ENCODE peak calls at places on chromosomes 16 and 17, in seven cellular contexts. One of them, this sample, is unnamed.
A peak's percentile ranks its signal among the peaks of the same experiment; 100 is the strongest.

GRCh38 chr17:31318298-31319190 is 2.9 kb downstream of the EVI2A start:
- DNase-seq in left ventricle myocardium inferior: peak; percentile 40
- DNase-seq in fibroblast of lung: peak; percentile 93
- DNase-seq in transverse colon: peak; percentile 46
- DNase-seq in prostate gland: no peak
- DNase-seq in A673: no peak
- DNase-seq in OCI-LY7: peak; percentile 87
- DNase-seq in this sample: peak; percentile 73

GRCh38 chr17:55303701-55304145 is 39.0 kb downstream of the HLF start:
- DNase-seq in fibroblast of lung: peak; percentile 22
- DNase-seq in A673: no peak
- DNase-seq in transverse colon: no peak
- DNase-seq in prostate gland: no peak
- DNase-seq in OCI-LY7: no peak
- DNase-seq in left ventricle myocardium inferior: no peak
- DNase-seq in this sample: no peak

GRCh38 chr16:81774348-81774747 is 4.7 kb upstream of the PLCG2 start:
- DNase-seq in transverse colon: no peak
- DNase-seq in A673: no peak
- DNase-seq in OCI-LY7: peak; percentile 84
- DNase-seq in left ventricle myocardium inferior: no peak
- DNase-seq in prostate gland: no peak
- DNase-seq in fibroblast of lung: no peak
- DNase-seq in this sample: no peak

GRCh38 chr17:72119963-72120877 is 600 bp upstream of the SOX9 start:
- DNase-seq in OCI-LY7: no peak
- DNase-seq in fibroblast of lung: peak; percentile 87
- DNase-seq in A673: peak; percentile 83
- DNase-seq in transverse colon: peak; percentile 53
- DNase-seq in left ventricle myocardium inferior: peak; percentile 50
- DNase-seq in prostate gland: peak; percentile 46
- DNase-seq in this sample: no peak

GRCh38 chr16:49514391-49514980 is 140.9 kb downstream of the C16orf78 start:
- DNase-seq in fibroblast of lung: no peak
- DNase-seq in transverse colon: no peak
- DNase-seq in OCI-LY7: no peak
- DNase-seq in prostate gland: no peak
- DNase-seq in left ventricle myocardium inferior: no peak
- DNase-seq in A673: peak; percentile 55
- DNase-seq in this sample: no peak

GRCh38 chr17:16052486-16052885 is 52.9 kb downstream of the TTC19 start:
- DNase-seq in A673: no peak
- DNase-seq in left ventricle myocardium inferior: no peak
- DNase-seq in prostate gland: no peak
- DNase-seq in OCI-LY7: no peak
- DNase-seq in transverse colon: no peak
- DNase-seq in fibroblast of lung: peak; percentile 46
- DNase-seq in this sample: no peak

GRCh38 chr17:17191346-17191792 is 14.8 kb downstream of the PLD6 start:
- DNase-seq in fibroblast of lung: peak; percentile 95
- DNase-seq in OCI-LY7: no peak
- DNase-seq in transverse colon: no peak
- DNase-seq in A673: no peak
- DNase-seq in prostate gland: no peak
- DNase-seq in left ventricle myocardium inferior: peak; percentile 69
- DNase-seq in this sample: no peak

GRCh38 chr17:48499248-48499647 is 31.6 kb downstream of the HOXB1 start:
- DNase-seq in fibroblast of lung: peak; percentile 51
- DNase-seq in transverse colon: no peak
- DNase-seq in left ventricle myocardium inferior: no peak
- DNase-seq in OCI-LY7: no peak
- DNase-seq in A673: no peak
- DNase-seq in prostate gland: no peak
- DNase-seq in this sample: no peak

GRCh38 chr16:82070656-82071369 is 35.8 kb downstream of the HSD17B2 start:
- DNase-seq in transverse colon: no peak
- DNase-seq in fibroblast of lung: peak; percentile 88
- DNase-seq in OCI-LY7: no peak
- DNase-seq in A673: no peak
- DNase-seq in left ventricle myocardium inferior: no peak
- DNase-seq in prostate gland: no peak
- DNase-seq in this sample: no peak

GRCh38 chr17:39618252-39618913 is 8.4 kb upstream of the PPP1R1B start:
- DNase-seq in left ventricle myocardium inferior: no peak
- DNase-seq in OCI-LY7: peak; percentile 21
- DNase-seq in A673: no peak
- DNase-seq in fibroblast of lung: no peak
- DNase-seq in transverse colon: peak; percentile 34
- DNase-seq in prostate gland: no peak
- DNase-seq in this sample: no peak

GRCh38 chr17:56424543-56425044 is 168.9 kb upstream of the NOG start:
- DNase-seq in transverse colon: no peak
- DNase-seq in A673: no peak
- DNase-seq in fibroblast of lung: no peak
- DNase-seq in left ventricle myocardium inferior: no peak
- DNase-seq in prostate gland: no peak
- DNase-seq in OCI-LY7: no peak
- DNase-seq in this sample: no peak

GRCh38 chr16:4110680-4111079 is 5.6 kb downstream of the ADCY9 start:
- DNase-seq in A673: no peak
- DNase-seq in OCI-LY7: no peak
- DNase-seq in fibroblast of lung: no peak
- DNase-seq in prostate gland: no peak
- DNase-seq in left ventricle myocardium inferior: no peak
- DNase-seq in transverse colon: peak; percentile 81
- DNase-seq in this sample: no peak

GRCh38 chr16:83994087-83994486 is 26.0 kb downstream of the NECAB2 start:
- DNase-seq in transverse colon: no peak
- DNase-seq in A673: no peak
- DNase-seq in OCI-LY7: no peak
- DNase-seq in left ventricle myocardium inferior: no peak
- DNase-seq in prostate gland: no peak
- DNase-seq in fibroblast of lung: peak; percentile 86
- DNase-seq in this sample: no peak

GRCh38 chr17:74126179-74126900 is 77.1 kb upstream of the RPL38 start:
- DNase-seq in fibroblast of lung: no peak
- DNase-seq in A673: no peak
- DNase-seq in left ventricle myocardium inferior: no peak
- DNase-seq in prostate gland: no peak
- DNase-seq in transverse colon: peak; percentile 40
- DNase-seq in OCI-LY7: no peak
- DNase-seq in this sample: no peak

GRCh38 chr17:63696381-63696961 is 3.5 kb downstream of the LIMD2 start:
- DNase-seq in fibroblast of lung: no peak
- DNase-seq in transverse colon: peak; percentile 28
- DNase-seq in A673: peak; percentile 39
- DNase-seq in left ventricle myocardium inferior: no peak
- DNase-seq in OCI-LY7: peak; percentile 84
- DNase-seq in prostate gland: no peak
- DNase-seq in this sample: no peak

GRCh38 chr17:63694229-63694973 is 5.5 kb downstream of the LIMD2 start:
- DNase-seq in OCI-LY7: peak; percentile 37
- DNase-seq in left ventricle myocardium inferior: no peak
- DNase-seq in fibroblast of lung: no peak
- DNase-seq in transverse colon: no peak
- DNase-seq in A673: peak; percentile 75
- DNase-seq in prostate gland: no peak
- DNase-seq in this sample: no peak

GRCh38 chr17:63694974-63695773 is 4.8 kb downstream of the LIMD2 start:
- DNase-seq in prostate gland: no peak
- DNase-seq in fibroblast of lung: no peak
- DNase-seq in OCI-LY7: peak; percentile 32
- DNase-seq in A673: no peak
- DNase-seq in left ventricle myocardium inferior: no peak
- DNase-seq in transverse colon: no peak
- DNase-seq in this sample: no peak

GRCh38 chr17:63697341-63698286 is 2.3 kb downstream of the LIMD2 start:
- DNase-seq in OCI-LY7: peak; percentile 91
- DNase-seq in prostate gland: no peak
- DNase-seq in left ventricle myocardium inferior: peak; percentile 54
- DNase-seq in A673: peak; percentile 63
- DNase-seq in transverse colon: peak; percentile 83
- DNase-seq in fibroblast of lung: no peak
- DNase-seq in this sample: no peak

GRCh38 chr17:63695889-63696288 is 4.0 kb downstream of the LIMD2 start:
- DNase-seq in left ventricle myocardium inferior: no peak
- DNase-seq in transverse colon: no peak
- DNase-seq in fibroblast of lung: no peak
- DNase-seq in prostate gland: no peak
- DNase-seq in OCI-LY7: no peak
- DNase-seq in A673: no peak
- DNase-seq in this sample: no peak
- H3K4me3 ChIP-seq in left ventricle myocardium inferior: no peak overlapping the region
- H3K4me3 ChIP-seq in transverse colon: no peak overlapping the region
- H3K4me3 ChIP-seq in fibroblast of lung: no peak overlapping the region
- H3K4me3 ChIP-seq in prostate gland: no peak overlapping the region
- H3K4me3 ChIP-seq in OCI-LY7: no peak overlapping the region
- H3K4me3 ChIP-seq in A673: no peak overlapping the region
- H3K4me3 ChIP-seq in this sample: no peak overlapping the region

GRCh38 chr17:7018331-7018964 is 4.4 kb upstream of the BCL6B start:
- DNase-seq in left ventricle myocardium inferior: no peak
- DNase-seq in prostate gland: no peak
- DNase-seq in fibroblast of lung: no peak
- DNase-seq in A673: no peak
- DNase-seq in transverse colon: peak; percentile 34
- DNase-seq in OCI-LY7: no peak
- DNase-seq in this sample: peak; percentile 83
- H3K4me1 ChIP-seq in left ventricle myocardium inferior: peaks cover 92% of the 10 kb centered on the region
- H3K4me1 ChIP-seq in prostate gland: peaks cover 15% of the 10 kb centered on the region
- H3K4me1 ChIP-seq in fibroblast of lung: peaks cover 15% of the 10 kb centered on the region
- H3K4me1 ChIP-seq in A673: peaks cover 22% of the 10 kb centered on the region
- H3K4me1 ChIP-seq in transverse colon: peaks cover 44% of the 10 kb centered on the region
- H3K4me1 ChIP-seq in OCI-LY7: peaks cover 21% of the 10 kb centered on the region
- H3K4me1 ChIP-seq in this sample: peaks cover 14% of the 10 kb centered on the region

GRCh38 chr17:75152523-75152922 is 1.8 kb downstream of the JPT1 start:
- DNase-seq in prostate gland: no peak
- DNase-seq in fibroblast of lung: no peak
- DNase-seq in transverse colon: no peak
- DNase-seq in left ventricle myocardium inferior: no peak
- DNase-seq in OCI-LY7: no peak
- DNase-seq in A673: no peak
- DNase-seq in this sample: no peak

GRCh38 chr17:75146597-75146996 is 7.7 kb downstream of the JPT1 start:
- DNase-seq in transverse colon: no peak
- DNase-seq in left ventricle myocardium inferior: no peak
- DNase-seq in fibroblast of lung: peak; percentile 64
- DNase-seq in prostate gland: no peak
- DNase-seq in A673: no peak
- DNase-seq in OCI-LY7: no peak
- DNase-seq in this sample: no peak

GRCh38 chr17:75151893-75152292 is 2.4 kb downstream of the JPT1 start:
- DNase-seq in left ventricle myocardium inferior: no peak
- DNase-seq in OCI-LY7: peak; percentile 48
- DNase-seq in fibroblast of lung: peak; percentile 53
- DNase-seq in prostate gland: no peak
- DNase-seq in A673: peak; percentile 51
- DNase-seq in transverse colon: no peak
- DNase-seq in this sample: no peak

GRCh38 chr17:75144816-75145511 is 9.3 kb downstream of the JPT1 start:
- DNase-seq in A673: no peak
- DNase-seq in left ventricle myocardium inferior: no peak
- DNase-seq in fibroblast of lung: no peak
- DNase-seq in prostate gland: no peak
- DNase-seq in OCI-LY7: no peak
- DNase-seq in transverse colon: peak; percentile 7
- DNase-seq in this sample: no peak

DNA sequence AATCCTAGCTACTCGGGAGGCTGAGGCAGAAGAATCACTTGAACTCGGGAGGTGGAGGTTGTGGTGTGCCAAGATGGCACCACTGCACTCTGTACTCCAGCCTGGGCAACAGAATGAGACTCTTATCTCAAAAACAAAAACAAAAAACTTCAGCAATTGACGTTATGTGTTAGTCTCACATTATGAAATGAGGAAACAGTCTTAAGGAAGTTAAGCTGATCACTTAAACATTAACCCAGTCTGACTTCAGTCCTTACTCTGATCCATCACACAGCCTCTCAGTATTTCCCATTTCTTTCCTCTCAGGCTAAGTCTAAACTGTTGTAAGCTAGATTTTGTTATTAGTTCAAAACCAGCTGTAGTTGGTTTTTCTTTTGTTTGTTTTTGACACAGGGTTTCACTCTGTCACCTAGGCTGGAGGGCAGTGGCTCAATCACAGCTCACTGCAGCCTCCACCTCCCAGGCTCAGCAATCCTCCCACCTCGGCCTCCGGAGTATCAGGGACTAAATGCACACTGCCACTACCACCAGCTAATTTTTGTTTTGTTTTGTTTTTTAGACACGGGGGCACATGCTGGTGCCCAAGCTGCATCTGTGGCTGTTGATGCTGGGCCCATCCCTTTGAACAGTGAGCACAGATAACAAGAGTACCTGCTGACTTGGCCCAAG is 6.3 kb downstream of the JPT1 start:
- DNase-seq in A673: no peak
- DNase-seq in fibroblast of lung: no peak
- DNase-seq in transverse colon: peak; percentile 23
- DNase-seq in OCI-LY7: no peak
- DNase-seq in prostate gland: no peak
- DNase-seq in left ventricle myocardium inferior: no peak
- DNase-seq in this sample: no peak
- H3K4me3 ChIP-seq in A673: no peak overlapping the region
- H3K4me3 ChIP-seq in fibroblast of lung: no peak overlapping the region
- H3K4me3 ChIP-seq in transverse colon: no peak overlapping the region
- H3K4me3 ChIP-seq in OCI-LY7: no peak overlapping the region
- H3K4me3 ChIP-seq in prostate gland: no peak overlapping the region
- H3K4me3 ChIP-seq in left ventricle myocardium inferior: no peak overlapping the region
- H3K4me3 ChIP-seq in this sample: no peak overlapping the region

GRCh38 chr16:11619327-11619851 is 32.7 kb upstream of the LITAF start:
- DNase-seq in transverse colon: no peak
- DNase-seq in prostate gland: no peak
- DNase-seq in left ventricle myocardium inferior: no peak
- DNase-seq in fibroblast of lung: no peak
- DNase-seq in A673: no peak
- DNase-seq in OCI-LY7: peak; percentile 93
- DNase-seq in this sample: no peak
- H3K4me1 ChIP-seq in transverse colon: peaks cover 5% of the 10 kb centered on the region
- H3K4me1 ChIP-seq in prostate gland: no peaks in the 10 kb centered on the region
- H3K4me1 ChIP-seq in left ventricle myocardium inferior: peaks cover 3% of the 10 kb centered on the region
- H3K4me1 ChIP-seq in fibroblast of lung: peaks cover 8% of the 10 kb centered on the region
- H3K4me1 ChIP-seq in A673: no peaks in the 10 kb centered on the region
- H3K4me1 ChIP-seq in OCI-LY7: peaks cover 71% of the 10 kb centered on the region
- H3K4me1 ChIP-seq in this sample: peaks cover 10% of the 10 kb centered on the region

This sample was measured in ovary.